ENCODE peak calls at places on chromosomes 2 and 18, in eight cellular contexts. D is left colon; A is AG08395; E is hypothalamus; R is fibroblast of the aortic adventitia; Z is activated CD8-positive, alpha-beta T cell treated with anti-CD3 and anti-CD28 coated beads, Interleukin-2, amount 10 ng/mL, durations not matched to agents 7 days and 5 days; F is cardiac fibroblast; J is activated T-helper 9 cell treated with anti-CD3 and anti-CD28 coated beads, Interleukin-2, amount 50 U/mL, for 16 hours. H is an unnamed sample.

GRCh38 chr2:75146221-75146902 is 53.0 kb downstream of the TACR1 start:
- DNase-seq in D (no peak), A (no peak), E (no peak), R (no peak), Z (no peak), F (peak), J (no peak), H (no peak)

GRCh38 chr18:23822590-23823385 is 133.5 kb downstream of the LAMA3 start:
- DNase-seq in D (no peak), A (peak), E (no peak), R (peak), Z (no peak), F (no peak), J (no peak), H (peak)

GRCh38 chr2:168192839-168193616 is 54.4 kb downstream of the STK39 start:
- DNase-seq in D (no peak), A (no peak), E (no peak), R (no peak), Z (peak), F (peak), J (no peak), H (no peak)

GRCh38 chr18:13516855-13517254 is 209.5 kb downstream of the FAM210A start:
- DNase-seq in D (no peak), A (no peak), E (no peak), R (no peak), Z (no peak), F (no peak), J (no peak), H (no peak)

GRCh38 chr2:224155896-224156295 is 116.8 kb upstream of the SERPINE2 start:
- DNase-seq in D (no peak), A (peak), E (no peak), R (peak), Z (no peak), F (peak), J (no peak), H (no peak)

GRCh38 chr2:178579006-178579405 is 98.7 kb downstream of the PLEKHA3 start:
- DNase-seq in D (no peak), A (peak), E (no peak), R (peak), Z (no peak), F (peak), J (no peak), H (no peak)

GRCh38 chr2:119545076-119545475 is 827 bp downstream of the CFAP221 start:
- DNase-seq in D (no peak), A (no peak), E (no peak), R (peak), Z (no peak), F (peak), J (no peak), H (no peak)

GRCh38 chr2:138373993-138374408 is 127.6 kb upstream of the SPOPL start:
- DNase-seq in D (no peak), A (peak), E (no peak), R (peak), Z (no peak), F (peak), J (no peak), H (peak)

GRCh38 chr2:36753706-36754221 is 57.3 kb downstream of the VIT start:
- DNase-seq in D (no peak), A (no peak), E (no peak), R (no peak), Z (no peak), F (no peak), J (no peak), H (no peak)

GRCh38 chr2:176514276-176514675 is 245.0 kb downstream of the MTX2 start:
- DNase-seq in D (no peak), A (no peak), E (no peak), R (no peak), Z (no peak), F (no peak), J (no peak), H (no peak)